ENCODE peak calls at places on chromosome 18, in ten cellular contexts. O is DND-41, X is thoracic aorta, L is neural progenitor cell, Y is NCI-H2081, R is T-cell, E is AG09319, B is left kidney, C is Calu3, U is M059J. M is an unnamed sample.

GRCh38 chr18:58580623-58581022 is 48.3 kb downstream of the ALPK2 start:
- DNase-seq in O (no peak), X (no peak), L (peak; percentile 38), Y (no peak), R (no peak), E (no peak), B (no peak), C (no peak), U (peak; percentile 91), M (no peak)

GRCh38 chr18:50268022-50268747 is 1.9 kb upstream of the CFAP53 start:
- DNase-seq in O (no peak), X (peak; percentile 53), L (peak; percentile 81), Y (no peak), R (peak; percentile 56), E (no peak), B (peak; percentile 88), C (peak; percentile 93), U (no peak), M (peak; percentile 92)

GRCh38 chr18:47285456-47285855 is 34.0 kb upstream of the SKOR2 start:
- DNase-seq in O (no peak), X (no peak), L (no peak), Y (no peak), R (no peak), E (no peak), B (no peak), C (no peak), U (no peak), M (no peak)

GRCh38 chr18:6591491-6591890 is 138.0 kb upstream of the ARHGAP28 start:
- DNase-seq in O (no peak), X (no peak), L (no peak), Y (no peak), R (no peak), E (no peak), B (no peak), C (no peak), U (no peak), M (no peak)

GRCh38 chr18:75433098-75433497 is 5.6 kb upstream of the SMIM21 start:
- DNase-seq in O (no peak), X (no peak), L (peak; percentile 38), Y (no peak), R (no peak), E (no peak), B (peak; percentile 49), C (no peak), U (no peak), M (no peak)

GRCh38 chr18:34915046-34915445 is 126.2 kb upstream of the MAPRE2 start:
- DNase-seq in O (no peak), X (no peak), L (no peak), Y (no peak), R (no peak), E (no peak), B (peak; percentile 17), C (no peak), U (no peak), M (no peak)

GRCh38 chr18:34976534-34976898 is 64.7 kb upstream of the MAPRE2 start:
- DNase-seq in O (no peak), X (no peak), L (no peak), Y (no peak), R (no peak), E (no peak), B (no peak), C (no peak), U (no peak), M (no peak)

GRCh38 chr18:25262920-25263319 is 89.0 kb downstream of the ZNF521 start:
- DNase-seq in O (no peak), X (no peak), L (no peak), Y (no peak), R (no peak), E (peak; percentile 58), B (no peak), C (no peak), U (peak; percentile 96), M (no peak)

GRCh38 chr18:61549411-61549810 is 216.2 kb downstream of the CDH20 start:
- DNase-seq in O (no peak), X (no peak), L (no peak), Y (no peak), R (no peak), E (no peak), B (no peak), C (no peak), U (peak; percentile 19), M (no peak)

GRCh38 chr18:79515331-79515730 is 119.6 kb downstream of the NFATC1 start:
- DNase-seq in O (no peak), X (no peak), L (no peak), Y (no peak), R (no peak), E (no peak), B (no peak), C (no peak), U (no peak), M (peak; percentile 51)

GRCh38 chr18:55124078-55124477 is 164.8 kb upstream of the CCDC68 start:
- DNase-seq in O (no peak), X (no peak), L (no peak), Y (no peak), R (no peak), E (no peak), B (no peak), C (no peak), U (peak; percentile 53), M (no peak)

GRCh38 chr18:79587298-79588125 is 92.1 kb upstream of the CTDP1 start:
- DNase-seq in O (no peak), X (no peak), L (no peak), Y (no peak), R (no peak), E (no peak), B (no peak), C (no peak), U (no peak), M (peak; percentile 73)

GRCh38 chr18:52277785-52278184 is 62.2 kb upstream of the DCC start:
- DNase-seq in O (no peak), X (no peak), L (no peak), Y (no peak), R (no peak), E (no peak), B (no peak), C (no peak), U (no peak), M (no peak)

GRCh38 chr18:69703461-69703860 is 244.2 kb downstream of the CD226 start:
- DNase-seq in O (no peak), X (no peak), L (no peak), Y (no peak), R (no peak), E (no peak), B (no peak), C (no peak), U (no peak), M (no peak)

GRCh38 chr18:22494771-22495170 is 77.1 kb upstream of the CTAGE1 start:
- DNase-seq in O (no peak), X (no peak), L (no peak), Y (no peak), R (no peak), E (no peak), B (no peak), C (no peak), U (peak; percentile 72), M (no peak)

GRCh38 chr18:48472610-48473009 is 63.4 kb upstream of the ZBTB7C start:
- DNase-seq in O (no peak), X (no peak), L (no peak), Y (no peak), R (no peak), E (no peak), B (no peak), C (no peak), U (peak; percentile 44), M (no peak)

GRCh38 chr18:62118324-62118723 is 68.5 kb downstream of the PIGN start:
- DNase-seq in O (no peak), X (no peak), L (no peak), Y (no peak), R (no peak), E (peak; percentile 50), B (no peak), C (no peak), U (peak; percentile 71), M (no peak)